ENCODE peak calls at places on chromosomes 7 and 10, in eight cellular contexts. C, X, W, G, Y, O, L and V are unnamed samples.

GRCh38 chr10:133438711-133439273 is 14.4 kb upstream of the SPRN start:
- DNase-seq in C (no peak), G (no peak), W (peak), O (peak), Y (peak), X (no peak), L (peak), V (no peak)

GRCh38 chr10:67836491-67836890 is 1.5 kb downstream of the DNAJC12 start:
- DNase-seq in G (no peak), L (no peak), C (no peak), O (no peak), Y (peak), W (no peak), X (no peak), V (no peak)

GRCh38 chr7:3754488-3755365 is 453.7 kb downstream of the SDK1 start:
- DNase-seq in L (no peak), W (no peak), Y (no peak), O (no peak), C (peak), X (peak), G (no peak), V (peak)

GRCh38 chr10:94524146-94524545 is 21.4 kb upstream of the HELLS start:
- DNase-seq in O (peak), L (no peak), C (no peak), G (no peak), X (peak), Y (no peak), W (peak), V (no peak)

GRCh38 chr7:118836933-118837332 is 612.4 kb downstream of the ANKRD7 start:
- DNase-seq in L (peak), C (no peak), G (no peak), X (no peak), Y (no peak), O (no peak), W (no peak), V (no peak)

GRCh38 chr7:151327659-151328058 is 14.0 kb upstream of the NUB1 start:
- DNase-seq in O (peak), X (peak), L (no peak), C (no peak), W (no peak), G (no peak), Y (no peak), V (no peak)

GRCh38 chr10:18723801-18724200 is 64.6 kb downstream of the ARL5B start:
- DNase-seq in G (no peak), C (no peak), L (no peak), Y (no peak), W (no peak), X (no peak), O (no peak), V (no peak)

GRCh38 chr10:19719320-19719719 is 96.9 kb upstream of the PLXDC2 start:
- DNase-seq in X (peak), O (peak), Y (no peak), L (no peak), C (no peak), G (no peak), W (no peak), V (peak)

GRCh38 chr7:77894574-77895091 is 96.1 kb downstream of the PHTF2 start:
- DNase-seq in X (no peak), O (no peak), Y (no peak), G (no peak), C (no peak), L (no peak), W (no peak), V (no peak)

GRCh38 chr7:107596881-107597581 is 17.0 kb downstream of the BCAP29 start:
- DNase-seq in X (peak), L (no peak), Y (no peak), C (no peak), G (no peak), O (no peak), W (no peak), V (no peak)

GRCh38 chr10:17910144-17910789 is 41.5 kb upstream of the SLC39A12 start:
- DNase-seq in L (peak), W (peak), O (peak), G (no peak), C (peak), Y (peak), X (peak), V (peak)

GRCh38 chr10:132206806-132207535 is 20.2 kb downstream of the DPYSL4 start:
- DNase-seq in Y (no peak), G (no peak), O (no peak), X (no peak), L (no peak), C (no peak), W (no peak), V (no peak)

GRCh38 chr7:112140600-112140999 is 65.6 kb downstream of the DOCK4 start:
- DNase-seq in C (no peak), X (no peak), O (no peak), W (no peak), L (no peak), G (no peak), Y (no peak), V (no peak)

GRCh38 chr7:55965805-55966421 is 1.5 kb downstream of the NIPSNAP2 start:
- DNase-seq in C (no peak), L (no peak), Y (no peak), O (peak), G (no peak), X (peak), W (peak), V (no peak)

GRCh38 chr10:101047268-101047667 is 14.5 kb upstream of the KAZALD1 start:
- DNase-seq in L (no peak), G (no peak), Y (no peak), O (no peak), W (no peak), C (no peak), X (no peak), V (no peak)
- TF ChIP-seq EZH2 in L (no peak), G (peak), Y (no peak), O (no peak), W (no peak), C (no peak), X (peak), V (no peak)

DNA sequence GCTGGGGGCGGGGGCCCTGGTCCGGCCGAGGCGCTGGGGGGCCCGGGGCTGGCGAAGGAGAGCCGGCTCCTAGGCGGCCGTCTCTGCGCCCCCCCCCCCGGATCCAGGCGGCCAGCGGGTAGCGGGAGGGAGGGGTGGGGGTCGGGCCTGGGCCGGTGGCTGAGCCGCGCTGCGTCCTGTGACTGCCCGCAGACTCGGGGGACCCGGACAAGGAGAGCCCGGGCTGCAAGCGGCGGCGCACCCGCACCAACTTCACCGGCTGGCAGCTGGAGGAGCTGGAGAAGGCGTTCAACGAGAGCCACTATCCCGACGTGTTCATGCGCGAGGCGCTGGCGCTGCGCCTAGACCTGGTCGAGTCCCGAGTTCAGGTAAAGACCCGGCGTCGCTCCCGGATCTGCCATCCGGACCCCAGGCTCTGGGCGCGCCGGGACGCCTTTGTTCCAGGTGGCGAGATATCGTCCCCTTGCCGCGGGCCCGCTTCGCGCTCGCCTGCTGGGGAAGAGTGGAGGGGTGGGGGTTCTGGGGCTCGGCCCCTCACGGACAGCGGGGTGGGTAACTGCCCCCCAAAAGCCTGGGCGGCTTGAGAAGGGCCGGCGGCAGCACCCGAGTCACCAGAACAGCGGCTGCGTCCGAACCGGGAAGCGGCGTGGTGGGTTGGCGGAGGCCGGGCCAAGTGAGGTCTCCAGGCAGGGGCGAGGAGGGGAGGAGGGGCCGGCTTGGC is 816 bp downstream of the UNCX start:
- DNase-seq in W (no peak), X (no peak), Y (no peak), O (no peak), G (no peak), C (peak), L (no peak), V (no peak)
- TF ChIP-seq EZH2 in W (peak), X (peak), Y (no peak), O (no peak), G (no peak), C (peak), L (no peak), V (peak)

GRCh38 chr10:117547301-117548153 is 5.0 kb downstream of the EMX2 start:
- DNase-seq in G (no peak), L (no peak), O (peak), C (peak), Y (no peak), X (no peak), W (no peak), V (no peak)
- TF ChIP-seq EZH2 in G (no peak), L (peak), O (no peak), C (no peak), Y (no peak), X (peak), W (no peak), V (peak)

GRCh38 chr10:69449841-69450240 is 1.4 kb upstream of the TSPAN15 start:
- DNase-seq in W (no peak), C (peak), Y (peak), L (no peak), X (no peak), O (peak), G (no peak), V (peak)

GRCh38 chr10:69451784-69452251 is 553 bp downstream of the TSPAN15 start:
- DNase-seq in L (no peak), X (no peak), Y (no peak), G (no peak), O (no peak), C (peak), W (peak), V (peak)

GRCh38 chr10:69452676-69453415 is 1.6 kb downstream of the TSPAN15 start:
- DNase-seq in W (no peak), Y (no peak), L (no peak), X (no peak), G (no peak), O (no peak), C (no peak), V (no peak)

GRCh38 chr10:69453759-69454158 is 2.5 kb downstream of the TSPAN15 start:
- DNase-seq in X (no peak), W (no peak), L (no peak), C (no peak), O (no peak), Y (no peak), G (no peak), V (no peak)

GRCh38 chr10:69451209-69451783 is at the start of gene TSPAN15:
- DNase-seq in O (peak), L (peak), C (peak), W (peak), Y (peak), X (peak), G (no peak), V (peak)
- TF ChIP-seq EZH2 in O (no peak), L (no peak), C (no peak), W (no peak), Y (no peak), X (no peak), G (no peak), V (no peak)